ENCODE peak calls at places on chromosomes 16 and 17, in eight cellular contexts. X is aorta; V is CD4-positive, CD25-positive, alpha-beta regulatory T cell; N is GM12878; S is colonic mucosa; A is stomach; C is MM.1S; L is CD8-positive, alpha-beta memory T cell. J is an unnamed sample. For H3K27me3, the result is how much of the 10 kb centered on the place peaks cover.

GRCh38 chr17:66448008-66448644 is 145.7 kb downstream of the PRKCA start:
- DNase-seq in X (no peak), V (no peak), N (no peak), S (no peak), A (no peak), C (no peak), L (no peak), J (no peak)

GRCh38 chr16:68070249-68070725 is 14.9 kb upstream of the NFATC3 start:
- DNase-seq in X (no peak), V (peak), N (no peak), S (no peak), A (no peak), C (no peak), L (no peak), J (no peak)

GRCh38 chr17:2718150-2718938 is 6.8 kb upstream of the CLUH start:
- DNase-seq in X (no peak), V (no peak), N (no peak), S (no peak), A (no peak), C (no peak), L (no peak), J (no peak)

GRCh38 chr17:62591323-62591722 is 36.1 kb upstream of the MRC2 start:
- DNase-seq in X (no peak), V (no peak), N (no peak), S (no peak), A (no peak), C (no peak), L (no peak), J (no peak)

GRCh38 chr17:27354051-27354490 is 60.2 kb downstream of the WSB1 start:
- DNase-seq in X (no peak), V (no peak), N (no peak), S (no peak), A (no peak), C (no peak), L (no peak), J (no peak)

GRCh38 chr16:14186007-14186953 is 115.2 kb downstream of the MRTFB start:
- DNase-seq in X (peak), V (peak), N (no peak), S (no peak), A (no peak), C (no peak), L (no peak), J (peak)

GRCh38 chr16:84913315-84913714 is 93.5 kb downstream of the CRISPLD2 start:
- DNase-seq in X (peak), V (no peak), N (no peak), S (no peak), A (no peak), C (no peak), L (no peak), J (no peak)

GRCh38 chr16:11253009-11253994 is 2.7 kb downstream of the SOCS1 start:
- DNase-seq in X (no peak), V (peak), N (no peak), S (no peak), A (no peak), C (no peak), L (peak), J (no peak)

GRCh38 chr16:30113031-30113710 is at the start of gene GDPD3:
- DNase-seq in X (no peak), V (no peak), N (no peak), S (peak), A (peak), C (no peak), L (no peak), J (no peak)

GRCh38 chr16:2148714-2149629 is 547 bp downstream of the RAB26 start:
- DNase-seq in X (no peak), V (no peak), N (no peak), S (peak), A (peak), C (peak), L (no peak), J (no peak)

GRCh38 chr16:77111057-77111456 is 79.9 kb upstream of the MON1B start:
- DNase-seq in X (no peak), V (no peak), N (no peak), S (no peak), A (no peak), C (no peak), L (no peak), J (no peak)

GRCh38 chr16:28531777-28532744 is 6.7 kb downstream of the NUPR1 start:
- DNase-seq in X (peak), V (no peak), N (no peak), S (peak), A (peak), C (no peak), L (no peak), J (no peak)

GRCh38 chr17:45436161-45436560 is 3.5 kb upstream of the ARHGAP27 start:
- DNase-seq in X (no peak), V (no peak), N (no peak), S (no peak), A (no peak), C (no peak), L (no peak), J (no peak)

GRCh38 chr17:40018211-40019121 is 3.2 kb downstream of the CSF3 start:
- DNase-seq in X (no peak), V (no peak), N (no peak), S (no peak), A (no peak), C (no peak), L (no peak), J (no peak)

GRCh38 chr17:74332017-74332650 is 6.1 kb downstream of the KIF19 start:
- DNase-seq in X (no peak), V (no peak), N (no peak), S (no peak), A (no peak), C (no peak), L (no peak), J (no peak)

GRCh38 chr16:57268804-57269800 is 15.4 kb downstream of the PLLP start:
- DNase-seq in X (no peak), V (no peak), N (no peak), S (peak), A (peak), C (no peak), L (no peak), J (peak)

GRCh38 chr16:86196687-86197391 is 297.9 kb downstream of the IRF8 start:
- DNase-seq in X (no peak), V (no peak), N (no peak), S (no peak), A (no peak), C (no peak), L (no peak), J (no peak)
- H3K4me3 ChIP-seq in X (no peak), V (no peak), N (no peak), S (no peak), A (no peak), C (no peak), L (no peak), J (no peak)

DNA sequence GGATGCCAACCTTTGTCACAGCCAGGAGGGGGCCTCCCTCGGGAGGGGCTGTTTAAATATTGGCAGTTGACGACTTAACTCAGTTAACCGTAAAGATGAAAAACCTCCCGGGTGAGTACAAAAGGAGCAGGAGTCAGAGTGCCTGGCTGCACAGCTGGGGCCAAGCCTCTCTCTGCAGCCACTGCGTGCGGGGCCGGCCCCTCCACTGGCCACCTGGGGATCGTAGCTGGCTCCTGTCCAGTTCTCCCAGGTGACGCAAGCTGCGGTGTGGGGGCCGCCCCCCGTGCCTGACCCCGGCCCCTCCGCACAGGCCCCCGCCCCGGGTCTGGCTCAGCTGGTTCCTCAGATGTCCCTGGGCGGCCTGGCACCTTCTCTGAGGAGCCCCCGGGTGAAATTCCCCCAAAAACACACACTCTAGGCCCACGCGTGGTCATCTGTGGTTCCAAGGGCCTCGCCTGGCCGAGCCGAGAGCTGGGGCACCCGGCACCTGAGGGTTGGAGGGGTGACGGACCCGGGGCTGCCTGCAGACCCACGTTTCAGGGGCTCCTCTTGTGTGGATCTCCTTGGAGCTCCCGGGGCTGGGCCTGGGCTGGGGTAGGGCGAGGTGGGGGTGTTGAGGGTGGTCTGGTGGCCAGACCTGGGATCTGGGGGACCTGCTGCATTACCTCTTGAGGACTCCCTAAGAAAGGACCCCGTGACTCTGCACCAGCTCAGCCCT is 7.4 kb upstream of the CACNA1H start:
- DNase-seq in X (no peak), V (no peak), N (no peak), S (no peak), A (no peak), C (no peak), L (no peak), J (no peak)
- H3K27me3 ChIP-seq in X (under half), V (under half), N (under half), S (under half), A (under half), C (half or more), L (under half), J (under half)

DNA sequence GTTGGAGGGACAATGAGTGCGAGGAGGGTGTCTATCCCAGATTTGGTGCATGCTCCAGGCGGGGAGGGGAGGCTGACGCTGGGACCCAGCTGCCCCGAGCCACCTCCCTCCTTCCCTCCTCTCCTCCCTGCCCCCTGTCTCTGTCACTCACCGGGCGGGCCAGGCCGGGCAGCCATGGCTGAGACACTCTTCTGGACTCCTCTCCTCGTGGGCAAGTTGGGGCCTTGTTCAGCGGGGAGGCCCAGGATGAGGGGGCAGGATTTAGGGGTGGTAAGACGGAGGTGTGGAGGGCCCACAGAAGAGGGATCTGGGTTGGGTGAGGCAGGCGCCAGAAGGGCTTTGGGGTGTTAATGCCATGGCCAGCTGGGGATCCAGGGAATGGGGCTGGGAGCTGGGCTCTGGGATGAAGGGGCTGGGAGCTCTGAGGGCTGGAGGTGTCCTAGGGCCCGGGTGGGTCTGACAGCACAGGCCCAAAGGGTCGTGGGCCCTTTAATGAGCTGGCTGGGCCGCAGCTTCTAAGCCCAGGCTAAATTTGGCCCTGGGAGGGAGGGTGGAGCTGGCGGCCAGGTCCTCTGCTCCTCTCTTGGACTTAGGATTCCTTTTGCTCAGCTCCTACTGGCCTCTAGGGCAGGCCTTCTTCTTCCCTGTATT is at the start of gene SGCA:
- DNase-seq in X (peak), V (no peak), N (no peak), S (no peak), A (no peak), C (no peak), L (no peak), J (no peak)
- H3K4me3 ChIP-seq in X (peak), V (no peak), N (no peak), S (no peak), A (peak), C (no peak), L (no peak), J (no peak)

GRCh38 chr17:72400488-72400827 is 279.6 kb downstream of the SOX9 start:
- DNase-seq in X (no peak), V (no peak), N (no peak), S (no peak), A (no peak), C (no peak), L (no peak), J (no peak)
- H3K27me3 ChIP-seq in X (under half), V (under half), N (under half), S (under half), A (under half), C (under half), L (under half), J (under half)

DNA sequence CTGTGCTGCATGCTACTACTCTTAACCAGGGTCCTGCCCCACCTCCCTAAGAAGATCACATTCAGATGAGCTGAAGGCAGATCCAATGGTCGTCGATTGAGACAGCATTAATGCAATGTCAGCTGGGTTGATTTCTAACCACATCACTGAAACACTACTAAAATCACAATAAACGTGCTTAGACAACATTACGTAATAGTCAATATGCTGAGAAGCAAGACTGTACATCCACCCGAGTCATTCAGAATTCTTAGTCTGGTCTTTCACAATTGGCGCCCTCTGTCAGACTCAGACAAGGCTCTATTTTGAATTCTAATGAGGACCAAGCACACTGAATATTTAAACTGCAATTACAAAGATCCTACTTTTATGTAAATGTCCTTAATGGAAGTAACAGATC is 205.2 kb downstream of the STX8 start:
- DNase-seq in X (no peak), V (no peak), N (no peak), S (no peak), A (no peak), C (no peak), L (no peak), J (peak)
- H3K4me3 ChIP-seq in X (no peak), V (no peak), N (no peak), S (no peak), A (no peak), C (no peak), L (no peak), J (no peak)

DNA sequence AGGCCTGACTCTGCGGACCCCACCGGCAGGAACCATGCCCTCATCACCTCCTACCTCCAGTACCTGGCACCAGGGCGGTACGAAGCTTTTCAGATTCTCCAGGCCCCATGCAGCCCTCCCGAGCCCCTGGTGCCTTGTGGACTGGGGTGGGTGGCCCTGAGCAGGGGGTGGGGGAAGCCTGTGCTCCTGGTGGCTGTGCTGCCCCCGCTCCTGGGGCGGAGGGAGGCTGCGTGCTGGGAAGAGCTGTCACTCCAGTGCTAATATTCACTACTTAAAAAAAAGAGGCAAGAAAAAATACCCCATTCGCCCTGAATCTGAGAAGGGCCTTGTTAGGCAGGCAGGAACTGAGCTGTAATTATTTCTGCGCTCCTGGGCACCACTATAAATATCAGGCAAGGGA is 111.8 kb downstream of the ENGASE start:
- DNase-seq in X (no peak), V (no peak), N (no peak), S (no peak), A (no peak), C (no peak), L (no peak), J (no peak)
- H3K27me3 ChIP-seq in X (under half), V (under half), N (under half), S (under half), A (half or more), C (half or more), L (under half), J (under half)

DNA sequence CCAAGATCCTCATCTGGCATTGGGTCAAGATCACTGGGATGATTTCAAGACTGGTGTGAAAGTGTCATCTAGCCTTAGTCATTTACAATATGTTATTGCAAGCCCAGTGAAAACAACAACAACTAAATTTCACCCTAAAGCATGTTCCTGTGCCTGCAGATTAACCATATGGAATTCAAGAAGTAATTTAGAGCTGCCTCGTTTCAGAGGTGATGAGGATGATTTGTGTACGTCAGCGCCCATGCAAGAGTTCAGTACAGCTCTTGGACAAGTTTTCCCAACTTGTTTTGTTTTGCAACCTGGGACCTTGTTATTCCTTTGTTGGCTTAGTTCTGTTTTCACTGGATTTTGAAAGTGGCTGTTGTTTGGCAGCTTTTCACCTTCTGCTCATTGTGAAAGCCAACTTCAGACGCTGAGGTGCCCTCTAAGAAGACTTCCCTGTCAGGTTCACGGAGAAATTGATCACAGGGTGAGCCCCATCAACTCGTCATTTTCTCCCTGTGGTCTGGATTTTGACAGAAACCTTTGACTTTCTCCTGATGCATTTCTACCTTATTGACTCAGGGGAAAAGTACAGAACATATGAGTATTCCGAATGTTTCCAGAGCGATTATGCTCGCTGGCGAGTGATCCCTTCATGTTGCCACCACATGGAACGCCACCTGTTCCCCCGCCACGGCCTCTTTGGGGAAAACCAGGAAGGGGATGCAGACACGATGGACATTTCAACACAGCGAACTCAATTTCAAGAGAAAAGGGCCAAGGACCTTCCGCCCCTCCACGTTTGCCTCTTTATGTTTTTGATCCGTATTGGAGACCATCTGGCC is 85.6 kb downstream of the FOXL1 start:
- DNase-seq in X (no peak), V (no peak), N (no peak), S (no peak), A (no peak), C (no peak), L (no peak), J (peak)
- H3K4me3 ChIP-seq in X (no peak), V (no peak), N (no peak), S (no peak), A (no peak), C (no peak), L (no peak), J (no peak)